ENCODE peak calls at places on chromosomes 12 and 14, in five cellular contexts. F, B, D, G and E are unnamed samples.
A peak's percentile ranks its signal among the peaks of the same experiment; 100 is the strongest.

GRCh38 chr14:32625211-32625610 is 296.1 kb downstream of the AKAP6 start:
- DNase-seq in G (no peak), B (no peak), D (no peak), F (no peak), E (no peak)

GRCh38 chr12:51913071-51914033 is 6.0 kb downstream of the ACVRL1 start:
- DNase-seq in D (no peak), B (peak; percentile 66), F (no peak), G (no peak), E (no peak)

GRCh38 chr14:30223385-30223785 is 295.7 kb upstream of the PRKD1 start:
- DNase-seq in G (peak; percentile 29), B (peak; percentile 73), D (peak; percentile 80), F (peak; percentile 0), E (no peak)

GRCh38 chr12:54452628-54453027 is 20.8 kb downstream of the GTSF1 start:
- DNase-seq in F (no peak), B (no peak), G (no peak), D (no peak), E (no peak)

GRCh38 chr12:125246346-125246656 is 181.1 kb downstream of the AACS start:
- DNase-seq in B (no peak), G (no peak), F (no peak), D (no peak), E (no peak)

GRCh38 chr12:7369274-7369729 is 65.4 kb downstream of the ACSM4 start:
- DNase-seq in F (peak; percentile 76), G (peak; percentile 48), B (no peak), D (peak; percentile 35), E (no peak)

GRCh38 chr14:88895116-88895515 is 70.7 kb downstream of the TTC8 start:
- DNase-seq in F (no peak), D (peak; percentile 63), G (no peak), B (no peak), E (no peak)

GRCh38 chr14:54902521-54903420 is at the start of gene GCH1:
- DNase-seq in D (no peak), G (peak; percentile 67), B (peak; percentile 90), F (peak; percentile 86), E (no peak)

GRCh38 chr12:107654866-107655265 is 30.7 kb upstream of the PWP1 start:
- DNase-seq in G (no peak), D (no peak), B (no peak), F (no peak), E (no peak)

GRCh38 chr14:52862652-52863338 is 71.4 kb upstream of the GNPNAT1 start:
- DNase-seq in G (no peak), B (no peak), D (peak; percentile 79), F (no peak), E (no peak)

GRCh38 chr12:111438501-111438900 is 32.8 kb downstream of the SH2B3 start:
- DNase-seq in F (peak; percentile 57), B (no peak), G (no peak), D (peak; percentile 32), E (no peak)

GRCh38 chr12:127696963-127697362 is 570.0 kb upstream of the TMEM132C start:
- DNase-seq in B (no peak), D (no peak), F (no peak), G (no peak), E (no peak)

GRCh38 chr14:81400202-81400678 is at the start of gene STON2:
- DNase-seq in F (no peak), B (no peak), D (peak; percentile 73), G (no peak), E (no peak)

GRCh38 chr14:76699901-76700590 is 61.2 kb upstream of the VASH1 start:
- DNase-seq in F (no peak), G (no peak), B (no peak), D (no peak), E (no peak)

GRCh38 chr14:101251812-101252442 is 309.4 kb upstream of the DIO3 start:
- DNase-seq in F (no peak), G (no peak), B (no peak), D (no peak), E (no peak)

GRCh38 chr14:35051796-35052195 is 5.7 kb downstream of the FAM177A1 start:
- DNase-seq in D (no peak), B (no peak), F (no peak), G (no peak), E (no peak)

DNA sequence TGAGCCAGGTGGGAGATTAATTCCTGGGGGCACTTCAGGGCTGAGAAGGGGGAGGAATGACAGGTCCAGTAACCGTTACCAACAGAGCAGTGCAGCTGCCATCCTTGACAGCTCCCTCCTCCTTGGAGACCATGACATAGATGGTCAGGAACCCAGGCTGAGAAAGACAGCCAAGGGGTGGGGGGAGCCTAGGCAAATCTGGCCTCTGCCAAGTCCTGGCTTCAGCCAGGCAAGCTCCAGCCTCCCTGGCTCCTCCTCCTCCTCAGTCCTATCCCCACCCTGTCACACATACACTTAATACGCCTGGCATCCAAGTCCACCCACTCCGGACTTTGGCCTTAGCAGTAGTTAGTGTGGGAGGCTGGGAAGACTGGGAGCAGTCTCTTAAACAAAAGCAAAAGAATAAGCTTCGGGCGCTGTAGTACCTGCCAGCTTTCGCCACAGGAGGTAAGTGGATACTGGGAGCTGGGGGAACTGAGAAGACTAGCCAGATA is at the start of gene RDH5:
- DNase-seq in B (no peak), F (no peak), D (peak; percentile 88), G (peak; percentile 69), E (no peak)
- H3K4me3 ChIP-seq in B (no peak within 1 kb of the TSS), F (no peak within 1 kb of the TSS), D (peak within 1 kb of the TSS; percentile 17), G (peak within 1 kb of the TSS; percentile 22), E (no peak within 1 kb of the TSS)

DNA sequence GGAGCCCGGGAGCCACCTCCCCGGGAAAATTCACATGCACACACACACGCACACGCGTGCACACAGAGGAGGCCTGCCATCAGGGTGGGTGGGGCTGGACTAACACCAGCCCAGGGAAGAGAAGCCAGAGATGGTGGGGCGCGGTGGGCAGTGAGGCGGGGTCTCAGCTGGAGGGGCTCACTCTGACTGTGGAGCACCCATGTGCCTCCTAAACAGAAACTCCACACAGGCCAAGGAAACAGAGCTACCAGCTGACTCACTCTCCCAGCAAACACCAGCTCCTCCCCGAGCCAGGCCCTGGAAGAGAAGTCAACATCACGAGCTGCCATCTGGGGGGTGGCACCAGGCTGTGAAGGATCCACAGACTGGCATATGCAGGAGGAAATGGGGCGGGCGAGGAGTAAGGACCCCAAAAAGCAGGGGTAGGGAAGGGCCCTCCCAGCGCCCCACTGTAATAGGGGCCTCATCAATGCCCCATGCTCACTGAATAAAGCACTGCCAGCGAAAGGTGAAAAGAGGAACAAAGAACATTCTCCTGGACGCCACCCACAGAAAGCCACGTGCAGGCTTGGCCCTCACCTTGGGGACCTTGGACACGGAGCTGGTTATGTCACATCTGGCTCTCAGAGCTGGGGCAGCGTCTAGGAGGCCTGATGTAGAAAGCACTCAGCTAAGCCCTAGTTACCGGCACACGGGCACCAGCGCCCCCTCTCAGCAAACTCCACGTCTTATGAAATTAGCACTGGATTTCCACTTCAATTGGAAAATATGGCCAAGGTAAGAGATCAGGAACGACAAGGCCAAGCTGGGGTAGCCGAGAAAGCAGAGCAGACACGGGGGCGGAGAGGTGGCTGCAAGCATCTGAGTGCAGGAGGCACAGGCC is 8.4 kb upstream of the INF2 start:
- DNase-seq in D (peak; percentile 75), F (peak; percentile 74), G (peak; percentile 49), B (peak; percentile 81), E (peak; percentile 73)
- TF ChIP-seq CTCF in D (peak; percentile 35), F (peak; percentile 21), G (no peak), B (peak; percentile 17), E (peak; percentile 36)

DNA sequence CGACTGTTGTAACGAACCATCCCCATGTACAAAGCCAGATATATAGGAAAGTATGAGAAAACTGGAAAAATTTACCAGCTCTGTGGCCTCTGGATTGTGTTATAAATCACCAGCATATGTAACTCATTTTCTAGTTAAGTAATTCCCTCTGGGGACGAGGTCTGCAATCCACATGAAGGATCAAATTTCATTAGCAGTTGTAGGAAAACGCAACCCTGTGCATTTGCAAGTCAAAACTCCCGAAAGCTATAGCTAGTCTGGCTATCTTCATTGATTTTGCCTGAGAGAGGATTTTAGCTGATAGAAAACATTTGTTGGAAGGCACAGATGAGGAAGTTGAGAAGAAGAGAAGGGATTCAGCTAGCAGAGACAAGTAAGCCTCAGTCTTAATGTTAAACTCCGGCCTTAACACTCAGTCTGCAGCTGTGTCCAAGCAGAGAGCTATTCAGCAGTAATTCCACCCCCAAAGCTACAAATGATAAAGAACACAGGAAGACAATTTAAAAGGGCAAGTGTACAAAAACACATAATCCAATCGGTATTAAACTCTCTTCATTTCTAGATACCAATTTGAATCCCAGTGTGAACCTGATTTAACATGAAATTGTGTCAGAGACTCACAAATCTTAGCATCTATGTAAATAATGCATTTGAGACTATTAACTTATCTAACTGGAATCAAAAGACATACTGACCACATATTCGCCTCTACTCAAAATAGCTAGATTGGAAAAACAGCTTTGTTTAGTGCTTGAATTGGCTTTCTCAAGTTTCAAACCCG is 54.2 kb upstream of the CERS5 start:
- DNase-seq in B (no peak), F (peak; percentile 64), G (no peak), D (peak; percentile 97), E (no peak)
- H3K4me3 ChIP-seq in B (peak overlapping the region; percentile 50), F (peak overlapping the region; percentile 85), G (peak overlapping the region; percentile 64), D (peak overlapping the region; percentile 73), E (peak overlapping the region; percentile 68)

GRCh38 chr12:123384994-123385376 is 1.1 kb downstream of the KMT5A start:
- DNase-seq in G (no peak), F (no peak), D (peak; percentile 80), B (no peak), E (no peak)
- TF ChIP-seq CTCF in G (no peak), F (no peak), D (peak; percentile 36), B (no peak), E (no peak)

GRCh38 chr14:50462111-50462510 is 65.4 kb upstream of the CDKL1 start:
- DNase-seq in B (no peak), F (no peak), G (no peak), D (no peak), E (no peak)
- H3K4me3 ChIP-seq in B (no peak overlapping the region), F (no peak overlapping the region), G (no peak overlapping the region), D (no peak overlapping the region), E (no peak overlapping the region)

DNA sequence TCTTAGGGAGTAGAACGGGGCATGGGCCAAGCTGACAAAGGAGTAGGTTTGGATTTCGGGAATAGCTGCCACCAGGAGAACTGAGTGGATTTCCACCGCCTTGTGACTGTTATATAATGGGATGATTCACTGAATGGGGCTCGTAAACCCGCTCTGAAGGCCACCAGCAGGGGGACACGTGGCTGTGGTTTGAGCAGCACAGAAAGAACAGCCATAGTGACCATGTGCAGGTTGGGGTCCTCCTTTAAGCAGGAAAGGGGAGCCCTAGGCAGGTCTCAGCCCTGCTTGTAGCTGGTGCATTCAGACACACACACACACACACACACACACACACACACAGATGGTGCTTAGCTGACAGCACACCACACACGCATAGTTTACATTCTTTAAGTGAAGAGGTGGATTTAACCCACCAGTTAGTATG is 8.6 kb upstream of the ASB2 start:
- DNase-seq in D (peak; percentile 95), F (peak; percentile 40), G (peak; percentile 53), B (no peak), E (no peak)
- TF ChIP-seq CTCF in D (peak; percentile 53), F (peak; percentile 42), G (peak; percentile 49), B (peak; percentile 29), E (peak; percentile 63)

DNA sequence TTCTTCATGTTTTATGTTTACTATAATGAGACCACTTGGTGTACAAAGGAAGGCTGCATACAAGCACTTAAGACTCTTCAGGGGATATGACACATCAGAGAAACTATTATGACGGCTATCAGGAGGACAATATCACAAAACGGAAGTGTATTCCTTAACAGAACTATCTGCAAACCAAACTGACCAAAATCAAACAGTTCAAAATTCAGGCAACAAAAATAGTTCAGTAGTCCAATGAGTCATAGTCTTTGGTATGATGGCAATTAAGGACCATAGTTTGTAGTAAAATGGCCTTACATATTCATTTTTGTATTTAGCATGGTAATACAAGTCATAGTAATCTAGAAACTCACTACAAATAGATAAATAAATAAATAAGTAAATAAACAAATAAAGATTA is 1638.7 kb upstream of the SEL1L start:
- DNase-seq in G (no peak), D (peak; percentile 22), F (no peak), B (no peak), E (no peak)
- H3K4me3 ChIP-seq in G (no peak overlapping the region), D (no peak overlapping the region), F (no peak overlapping the region), B (no peak overlapping the region), E (no peak overlapping the region)